ENCODE peak calls at places on chromosome 19, in four cellular contexts. One of them, this sample, is unnamed.

GRCh38 chr19:19816679-19817078 is 4.9 kb downstream of the ZNF506 start:
- DNase-seq in PC-3: no peak
- DNase-seq in OCI-LY7: no peak
- DNase-seq in GM23248: no peak
- DNase-seq in this sample: no peak

GRCh38 chr19:31334101-31334848 is 15.0 kb downstream of the TSHZ3 start:
- DNase-seq in PC-3: peak; percentile 11
- DNase-seq in OCI-LY7: no peak
- DNase-seq in GM23248: peak; percentile 71
- DNase-seq in this sample: no peak

GRCh38 chr19:16078311-16078758 is 2.0 kb downstream of the TPM4 start:
- DNase-seq in PC-3: peak; percentile 67
- DNase-seq in GM23248: peak; percentile 88
- DNase-seq in OCI-LY7: peak; percentile 54
- DNase-seq in this sample: peak; percentile 92

GRCh38 chr19:7292950-7293794 is 1.0 kb downstream of the INSR start:
- DNase-seq in OCI-LY7: peak; percentile 56
- DNase-seq in PC-3: no peak
- DNase-seq in GM23248: peak; percentile 48
- DNase-seq in this sample: peak; percentile 53

GRCh38 chr19:35045667-35046300 is 4.3 kb downstream of the HPN start:
- DNase-seq in PC-3: peak; percentile 24
- DNase-seq in OCI-LY7: peak; percentile 86
- DNase-seq in GM23248: peak; percentile 54
- DNase-seq in this sample: peak; percentile 93

GRCh38 chr19:29269641-29270040 is 56.7 kb upstream of the UQCRFS1 start:
- DNase-seq in PC-3: no peak
- DNase-seq in GM23248: no peak
- DNase-seq in OCI-LY7: no peak
- DNase-seq in this sample: no peak

GRCh38 chr19:43519436-43520088 is 7.4 kb downstream of the ETHE1 start:
- DNase-seq in GM23248: peak; percentile 94
- DNase-seq in OCI-LY7: peak; percentile 81
- DNase-seq in PC-3: peak; percentile 83
- DNase-seq in this sample: peak; percentile 94

GRCh38 chr19:50646074-50646807 is 3.0 kb upstream of the C19orf81 start:
- DNase-seq in PC-3: peak; percentile 80
- DNase-seq in OCI-LY7: no peak
- DNase-seq in GM23248: peak; percentile 72
- DNase-seq in this sample: peak; percentile 97

GRCh38 chr19:685457-685931 is 9.3 kb downstream of the FSTL3 start:
- DNase-seq in GM23248: no peak
- DNase-seq in PC-3: no peak
- DNase-seq in OCI-LY7: no peak
- DNase-seq in this sample: peak; percentile 59

GRCh38 chr19:52891336-52891735 is 6.1 kb downstream of the ZNF320 start:
- DNase-seq in PC-3: no peak
- DNase-seq in OCI-LY7: no peak
- DNase-seq in GM23248: no peak
- DNase-seq in this sample: no peak

GRCh38 chr19:35205733-35206323 is 22.7 kb downstream of the FAM187B start:
- DNase-seq in PC-3: no peak
- DNase-seq in GM23248: no peak
- DNase-seq in OCI-LY7: peak; percentile 51
- DNase-seq in this sample: peak; percentile 62

DNA sequence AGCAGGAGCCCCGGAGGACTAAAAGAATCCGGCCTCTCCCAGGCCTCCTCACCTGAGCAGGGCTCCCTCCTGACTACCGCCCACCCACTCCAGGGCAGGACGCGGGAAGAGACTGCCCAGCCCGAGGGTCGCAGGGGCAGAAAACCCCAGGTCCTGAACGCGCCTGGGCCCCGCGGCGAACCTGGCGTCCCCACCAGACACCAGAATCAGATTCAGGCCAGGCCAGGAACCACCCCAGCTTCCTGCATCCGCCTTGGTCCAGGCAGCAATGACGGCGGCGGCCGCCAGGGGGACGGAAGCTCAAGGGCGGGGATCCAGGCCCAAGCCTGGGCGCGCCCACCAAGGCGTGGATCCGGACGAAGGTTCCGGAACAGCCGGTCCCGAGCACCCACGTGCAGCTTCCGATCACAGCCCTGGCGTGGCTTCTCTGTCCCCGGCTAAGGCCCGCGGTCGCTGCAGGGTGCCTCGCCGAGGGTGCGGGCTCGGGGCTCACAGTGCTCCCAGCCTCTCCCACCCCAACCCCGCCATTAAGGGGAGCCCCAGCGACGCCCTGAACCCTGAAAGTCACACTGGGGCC is 3.6 kb downstream of the LGALS7 start:
- DNase-seq in OCI-LY7: peak; percentile 46
- DNase-seq in PC-3: no peak
- DNase-seq in GM23248: peak; percentile 90
- DNase-seq in this sample: peak; percentile 91
- H3K4me2 ChIP-seq in OCI-LY7: no peak overlapping the region
- H3K4me2 ChIP-seq in PC-3: no peak overlapping the region
- H3K4me2 ChIP-seq in GM23248: peak overlapping the region; percentile 35
- H3K4me2 ChIP-seq in this sample: peak overlapping the region; percentile 32

DNA sequence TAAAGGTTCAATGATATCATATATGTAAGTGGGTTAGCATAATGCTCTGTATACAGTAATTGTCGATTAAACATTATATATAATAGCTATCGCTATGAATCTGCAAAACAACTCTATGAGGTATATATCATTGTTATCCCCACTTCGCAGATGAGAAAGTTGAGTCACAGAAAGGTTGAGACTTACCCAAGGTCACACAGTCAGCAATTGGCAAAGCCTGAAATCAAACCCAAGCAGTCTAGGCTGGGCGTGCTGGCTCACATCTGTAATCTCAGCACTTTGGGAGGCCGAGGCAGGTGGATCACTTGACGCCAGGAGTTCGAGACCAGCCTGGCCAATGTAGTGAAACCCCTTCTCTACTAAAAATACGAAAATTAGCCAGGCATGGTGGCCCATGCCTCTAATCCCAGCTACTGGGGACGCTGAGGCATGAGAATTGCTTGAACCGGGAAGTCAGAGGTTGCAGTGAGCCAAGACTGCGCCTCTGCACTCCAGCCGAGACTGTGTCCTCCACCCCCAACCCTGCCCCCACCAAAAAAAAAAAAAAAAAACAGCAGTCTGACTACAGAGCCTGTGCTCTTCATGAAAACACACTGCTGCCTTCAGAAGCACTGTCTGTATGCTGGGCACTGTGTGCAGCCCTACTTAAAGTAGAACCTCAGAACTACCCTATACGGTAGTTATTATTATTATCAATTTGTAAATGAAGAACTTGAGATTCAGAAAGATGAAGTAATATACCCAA is 1.3 kb downstream of the HSPBP1 start:
- DNase-seq in GM23248: no peak
- DNase-seq in OCI-LY7: peak; percentile 38
- DNase-seq in PC-3: no peak
- DNase-seq in this sample: no peak
- H3K4me2 ChIP-seq in GM23248: peak overlapping the region; percentile 73
- H3K4me2 ChIP-seq in OCI-LY7: peak overlapping the region; percentile 99
- H3K4me2 ChIP-seq in PC-3: peak overlapping the region; percentile 89
- H3K4me2 ChIP-seq in this sample: peak overlapping the region; percentile 98

DNA sequence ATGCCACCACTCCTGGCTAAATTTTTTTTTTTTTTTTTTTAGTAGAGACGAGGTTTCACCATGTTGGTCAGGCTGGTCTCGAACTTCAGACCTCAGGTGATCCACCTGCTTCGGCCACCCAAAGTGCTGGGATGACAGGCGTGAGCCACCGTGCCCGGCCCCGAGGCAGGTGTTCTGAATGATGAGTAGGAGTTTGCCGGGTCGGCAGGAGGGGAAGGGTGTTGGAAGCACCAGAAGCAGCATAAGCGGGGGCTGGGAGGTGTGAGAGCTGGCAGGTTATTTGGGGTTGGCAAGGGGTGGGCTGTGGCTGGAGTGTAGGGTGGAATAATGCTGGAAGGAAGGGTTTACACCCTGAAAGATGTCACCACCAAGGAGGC is 1.8 kb downstream of the SPPL2B start:
- DNase-seq in PC-3: no peak
- DNase-seq in GM23248: no peak
- DNase-seq in OCI-LY7: no peak
- DNase-seq in this sample: no peak
- H3K4me2 ChIP-seq in PC-3: no peak overlapping the region
- H3K4me2 ChIP-seq in GM23248: no peak overlapping the region
- H3K4me2 ChIP-seq in OCI-LY7: peak overlapping the region; percentile 95
- H3K4me2 ChIP-seq in this sample: no peak overlapping the region

GRCh38 chr19:47271949-47272348 is 2.7 kb upstream of the INAFM1 start:
- DNase-seq in GM23248: no peak
- DNase-seq in PC-3: no peak
- DNase-seq in OCI-LY7: no peak
- DNase-seq in this sample: peak; percentile 62

GRCh38 chr19:47273313-47274070 is 1.2 kb upstream of the INAFM1 start:
- DNase-seq in GM23248: peak; percentile 98
- DNase-seq in OCI-LY7: peak; percentile 92
- DNase-seq in PC-3: peak; percentile 79
- DNase-seq in this sample: peak; percentile 100

GRCh38 chr19:47274071-47274890 is at the start of gene INAFM1:
- DNase-seq in GM23248: peak; percentile 96
- DNase-seq in PC-3: peak; percentile 87
- DNase-seq in OCI-LY7: peak; percentile 93
- DNase-seq in this sample: peak; percentile 98

GRCh38 chr19:47270408-47270807 is 4.3 kb upstream of the INAFM1 start:
- DNase-seq in OCI-LY7: no peak
- DNase-seq in GM23248: no peak
- DNase-seq in PC-3: no peak
- DNase-seq in this sample: peak; percentile 57

GRCh38 chr19:47272448-47273312 is 2.0 kb upstream of the INAFM1 start:
- DNase-seq in PC-3: peak; percentile 7
- DNase-seq in OCI-LY7: no peak
- DNase-seq in GM23248: peak; percentile 52
- DNase-seq in this sample: peak; percentile 99
- H3K4me2 ChIP-seq in PC-3: peak overlapping the region; percentile 96
- H3K4me2 ChIP-seq in OCI-LY7: peak overlapping the region; percentile 92
- H3K4me2 ChIP-seq in GM23248: peak overlapping the region; percentile 95
- H3K4me2 ChIP-seq in this sample: peak overlapping the region; percentile 99